ENCODE peak calls at places on chromosomes 7 and 10, in seven cellular contexts. One of them, this sample, is unnamed.

GRCh38 chr7:156612930-156613329 is 27.6 kb upstream of the RNF32 start:
- DNase-seq in KBM-7: peak
- DNase-seq in brain microvascular endothelial cell: no peak
- DNase-seq in IMR-90: no peak
- DNase-seq in CD8-positive, alpha-beta memory T cell: peak
- DNase-seq in hypothalamus: no peak
- DNase-seq in neural crest cell: no peak
- DNase-seq in this sample: no peak

GRCh38 chr7:73738220-73738611 is 386 bp downstream of the ABHD11 start:
- DNase-seq in KBM-7: peak
- DNase-seq in brain microvascular endothelial cell: peak
- DNase-seq in IMR-90: peak
- DNase-seq in CD8-positive, alpha-beta memory T cell: peak
- DNase-seq in hypothalamus: no peak
- DNase-seq in neural crest cell: peak
- DNase-seq in this sample: peak

GRCh38 chr7:44403775-44404174 is 78.4 kb upstream of the CAMK2B start:
- DNase-seq in KBM-7: no peak
- DNase-seq in brain microvascular endothelial cell: no peak
- DNase-seq in IMR-90: no peak
- DNase-seq in CD8-positive, alpha-beta memory T cell: no peak
- DNase-seq in hypothalamus: no peak
- DNase-seq in neural crest cell: no peak
- DNase-seq in this sample: no peak

GRCh38 chr7:127954371-127954770 is 76.9 kb downstream of the LRRC4 start:
- DNase-seq in KBM-7: no peak
- DNase-seq in brain microvascular endothelial cell: no peak
- DNase-seq in IMR-90: no peak
- DNase-seq in CD8-positive, alpha-beta memory T cell: no peak
- DNase-seq in hypothalamus: no peak
- DNase-seq in neural crest cell: no peak
- DNase-seq in this sample: peak

GRCh38 chr10:17883621-17884020 is 68.1 kb upstream of the SLC39A12 start:
- DNase-seq in KBM-7: no peak
- DNase-seq in brain microvascular endothelial cell: no peak
- DNase-seq in IMR-90: no peak
- DNase-seq in CD8-positive, alpha-beta memory T cell: no peak
- DNase-seq in hypothalamus: no peak
- DNase-seq in neural crest cell: no peak
- DNase-seq in this sample: no peak

GRCh38 chr10:70479161-70479531 is 579 bp downstream of the PALD1 start:
- DNase-seq in KBM-7: peak
- DNase-seq in brain microvascular endothelial cell: no peak
- DNase-seq in IMR-90: no peak
- DNase-seq in CD8-positive, alpha-beta memory T cell: no peak
- DNase-seq in hypothalamus: no peak
- DNase-seq in neural crest cell: no peak
- DNase-seq in this sample: no peak

GRCh38 chr7:74722045-74722603 is 51.7 kb upstream of the NCF1 start:
- DNase-seq in KBM-7: no peak
- DNase-seq in brain microvascular endothelial cell: no peak
- DNase-seq in IMR-90: no peak
- DNase-seq in CD8-positive, alpha-beta memory T cell: no peak
- DNase-seq in hypothalamus: no peak
- DNase-seq in neural crest cell: no peak
- DNase-seq in this sample: no peak

GRCh38 chr10:69278446-69278963 is at the start of gene HK1:
- DNase-seq in KBM-7: no peak
- DNase-seq in brain microvascular endothelial cell: peak
- DNase-seq in IMR-90: no peak
- DNase-seq in CD8-positive, alpha-beta memory T cell: no peak
- DNase-seq in hypothalamus: no peak
- DNase-seq in neural crest cell: no peak
- DNase-seq in this sample: peak

GRCh38 chr10:89440262-89440661 is 25.9 kb downstream of the IFIT5 start:
- DNase-seq in KBM-7: no peak
- DNase-seq in brain microvascular endothelial cell: no peak
- DNase-seq in IMR-90: no peak
- DNase-seq in CD8-positive, alpha-beta memory T cell: no peak
- DNase-seq in hypothalamus: no peak
- DNase-seq in neural crest cell: no peak
- DNase-seq in this sample: no peak

GRCh38 chr7:5139998-5140397 is 50.0 kb upstream of the WIPI2 start:
- DNase-seq in KBM-7: peak
- DNase-seq in brain microvascular endothelial cell: peak
- DNase-seq in IMR-90: peak
- DNase-seq in CD8-positive, alpha-beta memory T cell: no peak
- DNase-seq in hypothalamus: no peak
- DNase-seq in neural crest cell: peak
- DNase-seq in this sample: peak

GRCh38 chr10:89582022-89582421 is 46.6 kb upstream of the SLC16A12 start:
- DNase-seq in KBM-7: no peak
- DNase-seq in brain microvascular endothelial cell: no peak
- DNase-seq in IMR-90: no peak
- DNase-seq in CD8-positive, alpha-beta memory T cell: no peak
- DNase-seq in hypothalamus: no peak
- DNase-seq in neural crest cell: no peak
- DNase-seq in this sample: no peak

This sample was measured in endothelial cell of umbilical vein.